ENCODE peak calls at places on chromosomes 3 and 15, in seven cellular contexts. I, Q, A, X, J, Z and L are unnamed samples.
A peak's percentile ranks its signal among the peaks of the same experiment; 100 is the strongest.

GRCh38 chr3:128867200-128868125 is 12.0 kb upstream of the ACAD9 start:
- DNase-seq in Z (no peak), X (peak; percentile 14), I (peak; percentile 24), J (no peak), Q (no peak), A (no peak), L (no peak)

GRCh38 chr15:59203026-59203425 is 3.6 kb upstream of the LDHAL6B start:
- DNase-seq in A (no peak), I (no peak), X (no peak), Z (no peak), J (no peak), Q (no peak), L (no peak)

GRCh38 chr15:73900129-73900712 is 26.0 kb upstream of the LOXL1 start:
- DNase-seq in A (no peak), I (no peak), X (no peak), J (no peak), Q (no peak), Z (no peak), L (peak; percentile 68)

GRCh38 chr3:105466495-105467080 is 99.9 kb downstream of the ALCAM start:
- DNase-seq in A (no peak), Z (no peak), J (no peak), Q (peak; percentile 33), X (no peak), I (no peak), L (no peak)

GRCh38 chr3:114624047-114624445 is 330.2 kb downstream of the TIGIT start:
- DNase-seq in X (peak; percentile 77), Q (peak; percentile 18), J (peak; percentile 41), Z (no peak), A (peak; percentile 18), I (no peak), L (no peak)

GRCh38 chr3:184058029-184058428 is 5.2 kb downstream of the HTR3C start:
- DNase-seq in Q (peak; percentile 58), Z (no peak), I (no peak), X (peak; percentile 27), A (no peak), J (no peak), L (no peak)

GRCh38 chr15:101372149-101372577 is 77.1 kb upstream of the SNRPA1 start:
- DNase-seq in I (no peak), Q (peak; percentile 45), Z (no peak), X (peak; percentile 47), J (no peak), A (no peak), L (peak; percentile 49)

GRCh38 chr3:117997201-117998049 is 1037.2 kb downstream of the IGSF11 start:
- DNase-seq in J (peak; percentile 83), X (peak; percentile 86), I (peak; percentile 28), Z (peak; percentile 85), A (peak; percentile 90), Q (peak; percentile 46), L (peak; percentile 80)

GRCh38 chr3:60017631-60018030 is 967.8 kb upstream of the CFAP20DC start:
- DNase-seq in J (no peak), I (no peak), X (peak; percentile 4), A (no peak), Q (no peak), Z (no peak), L (no peak)

GRCh38 chr15:101490922-101491738 is 1.6 kb upstream of the PCSK6 start:
- DNase-seq in I (no peak), X (no peak), A (no peak), Q (no peak), J (no peak), Z (no peak), L (no peak)

GRCh38 chr3:120559228-120560061 is 36.7 kb upstream of the NDUFB4 start:
- DNase-seq in Q (peak; percentile 85), A (peak; percentile 56), I (no peak), J (peak; percentile 33), Z (peak; percentile 39), X (peak; percentile 36), L (no peak)

GRCh38 chr3:53162672-53163458 is 1.9 kb downstream of the PRKCD start:
- DNase-seq in I (no peak), A (peak; percentile 18), Z (no peak), Q (no peak), J (no peak), X (no peak), L (no peak)

GRCh38 chr15:67542192-67542461 is 376 bp upstream of the MAP2K5 start:
- DNase-seq in Z (peak; percentile 5), X (peak; percentile 29), J (no peak), Q (no peak), I (no peak), A (no peak), L (no peak)
- TF ChIP-seq CTCF in Z (no peak), X (no peak), J (no peak), Q (no peak), I (no peak), A (no peak), L (no peak)

DNA sequence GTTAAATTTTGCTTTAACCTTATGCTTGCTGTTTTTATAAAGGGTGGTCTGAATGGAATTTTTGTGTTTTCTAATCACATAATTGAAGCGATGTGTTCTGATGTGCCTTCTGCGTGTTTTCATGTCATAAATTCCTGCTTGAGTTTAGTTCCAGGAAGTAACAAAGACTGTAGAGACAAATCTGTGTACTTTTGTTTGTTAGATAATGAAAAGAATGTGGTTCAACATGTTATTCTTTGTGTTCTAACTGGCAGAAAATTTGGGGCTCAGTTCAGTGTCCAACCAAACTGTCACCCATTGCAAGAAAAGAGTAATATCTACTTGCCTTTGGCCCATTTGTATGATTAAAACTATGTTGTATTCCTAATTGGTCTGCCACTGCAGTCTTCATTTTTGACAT is 324.0 kb downstream of the DIPK2A start:
- DNase-seq in X (no peak), Z (no peak), Q (no peak), J (no peak), A (no peak), I (peak; percentile 29), L (no peak)
- TF ChIP-seq CTCF in X (no peak), Z (no peak), Q (no peak), J (no peak), A (no peak), I (no peak), L (no peak)

GRCh38 chr3:168467085-168467714 is 371.5 kb upstream of the GOLIM4 start:
- DNase-seq in Z (peak; percentile 35), Q (no peak), I (peak; percentile 16), X (peak; percentile 79), A (peak; percentile 44), J (peak; percentile 7), L (no peak)
- TF ChIP-seq CTCF in Z (no peak), Q (no peak), I (peak; percentile 43), X (peak; percentile 72), A (peak; percentile 57), J (no peak), L (peak; percentile 79)

GRCh38 chr3:150215616-150216015 is 192.5 kb upstream of the TSC22D2 start:
- DNase-seq in Q (peak; percentile 30), J (no peak), A (no peak), I (no peak), X (peak; percentile 33), Z (no peak), L (no peak)

GRCh38 chr3:150216866-150217600 is 191.1 kb upstream of the TSC22D2 start:
- DNase-seq in X (no peak), Q (no peak), I (no peak), Z (no peak), A (no peak), J (no peak), L (no peak)

GRCh38 chr3:150217691-150218090 is 190.4 kb upstream of the TSC22D2 start:
- DNase-seq in A (no peak), Z (no peak), X (no peak), Q (no peak), I (no peak), J (no peak), L (no peak)

GRCh38 chr3:150218236-150218635 is 189.9 kb upstream of the TSC22D2 start:
- DNase-seq in A (no peak), Q (no peak), X (no peak), Z (no peak), J (no peak), I (no peak), L (no peak)

GRCh38 chr3:150216041-150216811 is 191.9 kb upstream of the TSC22D2 start:
- DNase-seq in X (peak; percentile 95), Z (no peak), J (no peak), Q (no peak), A (peak; percentile 73), I (no peak), L (no peak)
- TF ChIP-seq CTCF in X (peak; percentile 8), Z (no peak), J (no peak), Q (peak; percentile 26), A (no peak), I (no peak), L (peak; percentile 44)

DNA sequence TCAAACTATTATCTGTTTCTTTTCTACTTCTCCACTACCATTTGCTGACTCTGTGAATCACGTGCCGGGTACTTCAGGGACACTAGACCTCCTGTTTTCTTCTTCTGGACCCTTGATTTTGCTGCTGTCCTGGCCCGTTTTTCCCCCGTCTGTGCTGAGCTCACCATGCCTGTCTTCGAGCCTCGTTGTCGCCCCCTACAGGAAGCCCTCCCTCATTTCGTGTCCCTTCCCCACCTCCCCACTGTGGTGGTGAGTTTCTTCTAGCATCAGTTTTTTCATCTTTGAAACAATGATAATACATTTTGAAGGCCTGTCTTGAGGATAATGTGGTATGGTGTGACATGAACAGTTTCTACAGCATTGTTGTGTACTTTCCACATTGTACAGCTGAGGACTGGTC is 12.8 kb downstream of the GABRG3 start:
- DNase-seq in X (no peak), A (no peak), J (peak; percentile 27), Q (no peak), I (no peak), Z (no peak), L (no peak)
- TF ChIP-seq CTCF in X (no peak), A (no peak), J (no peak), Q (peak; percentile 31), I (no peak), Z (peak; percentile 50), L (no peak)

DNA sequence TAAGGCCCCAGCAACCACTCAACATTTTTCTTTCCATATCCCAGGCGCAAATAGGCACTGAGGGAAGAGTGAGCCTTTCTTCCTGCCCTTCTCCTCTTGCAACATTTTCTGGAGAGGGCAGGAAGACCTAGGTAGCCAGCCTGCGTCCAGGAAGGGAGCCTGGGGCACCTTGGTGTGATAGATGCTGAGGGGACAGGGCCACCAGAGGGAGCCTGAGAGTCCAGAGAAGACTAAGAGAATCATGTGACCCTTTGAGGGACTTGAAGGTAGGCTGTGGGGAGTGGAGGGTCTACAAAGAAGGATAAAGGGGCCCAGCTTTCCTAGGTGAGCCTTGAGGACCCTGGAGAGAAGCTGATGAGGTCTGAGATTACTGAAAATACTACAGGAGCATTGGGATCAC is 346.6 kb downstream of the CNTN6 start:
- DNase-seq in I (peak; percentile 43), J (peak; percentile 7), A (no peak), X (no peak), Q (no peak), Z (no peak), L (no peak)
- TF ChIP-seq CTCF in I (peak; percentile 59), J (no peak), A (no peak), X (no peak), Q (no peak), Z (no peak), L (peak; percentile 46)

DNA sequence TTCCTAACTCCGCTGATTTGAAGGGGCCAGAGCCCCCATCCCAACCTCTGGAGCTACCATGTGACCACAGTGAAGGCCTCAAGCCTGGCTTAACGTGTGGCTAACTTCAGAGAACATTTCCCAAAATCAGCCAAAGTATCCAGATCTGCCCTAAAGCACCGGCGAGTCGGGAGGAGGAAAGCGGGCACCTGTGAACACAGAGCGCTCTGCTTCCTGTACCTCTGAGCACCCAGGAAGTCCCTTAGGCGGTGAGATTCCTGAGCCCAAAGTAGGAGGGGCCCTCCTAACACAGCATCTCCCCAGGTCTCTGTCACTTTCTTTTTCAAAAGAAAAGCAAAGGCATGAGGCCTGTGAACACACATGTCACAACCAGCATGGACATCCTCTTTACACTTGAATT is 904 bp upstream of the EIF4E3 start:
- DNase-seq in J (no peak), A (no peak), X (no peak), Q (no peak), Z (no peak), I (no peak), L (no peak)
- TF ChIP-seq CTCF in J (no peak), A (no peak), X (no peak), Q (no peak), Z (no peak), I (no peak), L (no peak)

GRCh38 chr3:188037116-188037718 is 116.7 kb upstream of the LPP start:
- DNase-seq in I (peak; percentile 82), Z (peak; percentile 12), J (peak; percentile 73), X (peak; percentile 51), A (peak; percentile 61), Q (peak; percentile 25), L (no peak)
- TF ChIP-seq CTCF in I (peak; percentile 77), Z (peak; percentile 20), J (peak; percentile 49), X (peak; percentile 44), A (peak; percentile 56), Q (peak; percentile 66), L (peak; percentile 76)